ENCODE peak calls at places on chromosomes 3 and 15, in six cellular contexts. S is GM10248, G is cardiac muscle cell, D is left lung, M is fibroblast of lung, X is astrocyte of the spinal cord. U is an unnamed sample.

GRCh38 chr15:70166506-70167087 is 68.9 kb upstream of the TLE3 start:
- DNase-seq in M (no peak), D (no peak), S (no peak), G (no peak), X (no peak), U (no peak)

GRCh38 chr3:43866529-43867353 is 176.0 kb downstream of the ABHD5 start:
- DNase-seq in M (peak), S (no peak), G (no peak), X (peak), D (no peak), U (no peak)

GRCh38 chr15:85403745-85404144 is 23.3 kb downstream of the AKAP13 start:
- DNase-seq in X (peak), S (no peak), G (no peak), D (no peak), M (peak), U (no peak)

GRCh38 chr3:141858312-141858711 is 18.1 kb upstream of the ATP1B3 start:
- DNase-seq in X (no peak), S (no peak), M (no peak), G (no peak), D (no peak), U (no peak)

GRCh38 chr3:140377644-140378043 is 300.2 kb upstream of the TRIM42 start:
- DNase-seq in D (no peak), X (no peak), S (no peak), M (no peak), G (no peak), U (no peak)

GRCh38 chr3:151580592-151580991 is 119.7 kb upstream of the IGSF10 start:
- DNase-seq in S (no peak), D (no peak), M (peak), G (no peak), X (peak), U (no peak)

GRCh38 chr3:165946360-165946759 is 109.1 kb upstream of the BCHE start:
- DNase-seq in S (no peak), G (no peak), X (no peak), M (no peak), D (no peak), U (no peak)

GRCh38 chr3:111857474-111857873 is 1.6 kb upstream of the PHLDB2 start:
- DNase-seq in D (no peak), X (no peak), G (no peak), S (no peak), M (no peak), U (no peak)

GRCh38 chr3:133376805-133377204 is 23.1 kb upstream of the BFSP2 start:
- DNase-seq in M (peak), D (no peak), S (no peak), G (no peak), X (no peak), U (no peak)

GRCh38 chr3:190326361-190326760 is 4.1 kb upstream of the CLDN1 start:
- DNase-seq in G (no peak), S (no peak), D (no peak), X (no peak), M (no peak), U (no peak)

GRCh38 chr15:51874751-51875644 is 45.5 kb downstream of the TMOD3 start:
- DNase-seq in X (peak), D (no peak), M (peak), G (no peak), S (no peak), U (no peak)

GRCh38 chr15:97652700-97653167 is 307.8 kb upstream of the ARRDC4 start:
- DNase-seq in X (no peak), S (no peak), D (no peak), M (no peak), G (peak), U (no peak)

GRCh38 chr3:185422677-185423076 is 59.7 kb downstream of the MAP3K13 start:
- DNase-seq in G (no peak), D (no peak), S (no peak), M (no peak), X (no peak), U (no peak)

GRCh38 chr3:175433026-175433668 is 574.0 kb downstream of the NAALADL2 start:
- DNase-seq in D (no peak), M (peak), G (no peak), X (peak), S (no peak), U (no peak)

GRCh38 chr3:159762981-159763465 is 225.6 kb upstream of the IL12A start:
- DNase-seq in S (peak), G (peak), D (peak), X (peak), M (peak), U (peak)

GRCh38 chr3:50268703-50269451 is at the start of gene SEMA3B:
- DNase-seq in G (no peak), S (no peak), X (no peak), M (peak), D (peak), U (no peak)

GRCh38 chr3:172341482-172342059 is 106.7 kb downstream of the GHSR start:
- DNase-seq in S (peak), G (peak), D (no peak), M (peak), X (peak), U (no peak)

GRCh38 chr3:11610044-11610671 is 33.6 kb downstream of the VGLL4 start:
- DNase-seq in G (no peak), X (peak), S (no peak), D (no peak), M (peak), U (no peak)

GRCh38 chr3:171954644-171955365 is 84.6 kb upstream of the FNDC3B start:
- DNase-seq in S (no peak), M (peak), D (no peak), X (no peak), G (no peak), U (no peak)

GRCh38 chr3:60366491-60366890 is 884.8 kb downstream of the FHIT start:
- DNase-seq in M (no peak), D (no peak), S (no peak), G (no peak), X (peak), U (no peak)

GRCh38 chr3:171192176-171192854 is 165.8 kb upstream of the SLC2A2 start:
- DNase-seq in G (no peak), X (peak), D (no peak), M (peak), S (no peak), U (no peak)

GRCh38 chr15:58386081-58386480 is 45.7 kb upstream of the LIPC start:
- DNase-seq in X (no peak), S (no peak), G (no peak), D (no peak), M (no peak), U (no peak)

GRCh38 chr3:44511238-44511567 is 33.7 kb upstream of the ZNF445 start:
- DNase-seq in M (peak), S (no peak), G (peak), X (no peak), D (no peak), U (no peak)

GRCh38 chr3:22296641-22297040 is 545.6 kb upstream of the ZNF385D start:
- DNase-seq in G (no peak), X (peak), S (no peak), M (peak), D (no peak), U (no peak)

GRCh38 chr15:66292261-66293084 is 895 bp upstream of the DIS3L start:
- DNase-seq in M (no peak), X (no peak), D (no peak), G (no peak), S (no peak), U (no peak)

GRCh38 chr3:10142707-10143560 is 1.4 kb downstream of the VHL start:
- DNase-seq in G (no peak), X (no peak), S (peak), M (peak), D (no peak), U (no peak)

GRCh38 chr15:67189326-67190051 is 65.0 kb downstream of the AAGAB start:
- DNase-seq in S (peak), X (no peak), M (no peak), D (no peak), G (no peak), U (no peak)

GRCh38 chr3:183537295-183537730 is 18.2 kb downstream of the KLHL6 start:
- DNase-seq in M (no peak), D (peak), S (no peak), G (no peak), X (peak), U (peak)

GRCh38 chr3:23019596-23020300 is 183.4 kb upstream of the UBE2E2 start:
- DNase-seq in G (no peak), M (no peak), D (no peak), X (peak), S (no peak), U (no peak)

GRCh38 chr15:31367021-31367729 is 40.5 kb downstream of the KLF13 start:
- DNase-seq in M (no peak), D (no peak), X (no peak), G (no peak), S (no peak), U (no peak)

GRCh38 chr15:31367730-31368344 is 41.2 kb downstream of the KLF13 start:
- DNase-seq in X (no peak), D (no peak), M (no peak), S (no peak), G (no peak), U (no peak)

GRCh38 chr15:31365655-31366127 is 39.1 kb downstream of the KLF13 start:
- DNase-seq in X (peak), D (peak), S (peak), M (peak), G (peak), U (peak)

GRCh38 chr15:31365032-31365654 is 38.5 kb downstream of the KLF13 start:
- DNase-seq in D (no peak), M (no peak), G (no peak), S (no peak), X (no peak), U (no peak)

GRCh38 chr15:31366169-31366734 is 39.6 kb downstream of the KLF13 start:
- DNase-seq in D (no peak), G (no peak), X (no peak), S (no peak), M (peak), U (no peak)
- TF ChIP-seq CTCF in D (no peak), G (peak), X (no peak), S (no peak), M (peak), U (peak)

GRCh38 chr15:60301024-60301423 is 96.8 kb downstream of the ANXA2 start:
- DNase-seq in S (no peak), M (no peak), D (no peak), X (no peak), G (no peak), U (no peak)

GRCh38 chr15:60297047-60297446 is 100.7 kb downstream of the ANXA2 start:
- DNase-seq in G (no peak), X (no peak), S (no peak), D (no peak), M (no peak), U (no peak)

DNA sequence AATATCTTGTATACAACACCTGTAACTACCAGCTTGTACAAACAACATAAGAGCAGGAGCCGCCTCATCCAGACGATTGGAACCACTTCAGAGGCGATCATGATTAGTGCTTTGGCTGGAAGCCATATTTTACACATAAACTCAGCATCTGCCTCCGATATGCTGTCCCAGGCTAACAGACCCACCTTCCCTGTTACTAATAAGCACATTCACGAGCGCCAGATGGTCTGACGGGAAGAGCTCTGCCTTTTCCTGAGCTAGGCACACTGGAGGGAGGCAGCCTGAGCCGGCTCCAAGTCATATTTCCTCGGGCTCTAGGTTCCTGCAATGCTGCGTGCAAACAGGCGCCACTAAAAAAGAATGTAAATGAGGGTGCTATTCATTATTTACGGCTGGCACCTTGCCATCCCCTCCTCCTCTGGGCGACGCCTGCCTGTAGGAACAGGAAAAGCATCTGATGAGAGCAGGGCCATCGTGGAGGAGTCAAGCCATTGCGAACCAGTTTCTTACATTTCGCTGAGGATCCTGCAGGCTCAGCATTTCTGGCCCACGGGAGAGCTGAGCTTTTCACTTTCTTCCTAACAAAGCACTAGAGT is 98.2 kb downstream of the ANXA2 start:
- DNase-seq in X (peak), D (no peak), M (peak), S (no peak), G (no peak), U (no peak)
- TF ChIP-seq CTCF in X (peak), D (no peak), M (peak), S (no peak), G (peak), U (no peak)

GRCh38 chr3:71707600-71707999 is 17.6 kb downstream of the EIF4E3 start:
- DNase-seq in S (no peak), G (no peak), M (no peak), X (peak), D (no peak), U (no peak)

GRCh38 chr3:71704915-71705314 is 20.3 kb downstream of the EIF4E3 start:
- DNase-seq in S (no peak), G (peak), D (no peak), X (no peak), M (no peak), U (no peak)

GRCh38 chr3:71709908-71710511 is 15.2 kb downstream of the EIF4E3 start:
- DNase-seq in X (no peak), G (no peak), M (no peak), D (no peak), S (no peak), U (no peak)

GRCh38 chr3:71710906-71711494 is 14.2 kb downstream of the EIF4E3 start:
- DNase-seq in X (peak), M (peak), S (peak), D (no peak), G (peak), U (no peak)

GRCh38 chr3:71708478-71709098 is 16.6 kb downstream of the EIF4E3 start:
- DNase-seq in D (no peak), M (no peak), X (no peak), S (no peak), G (no peak), U (no peak)
- TF ChIP-seq CTCF in D (no peak), M (no peak), X (no peak), S (no peak), G (no peak), U (no peak)

GRCh38 chr3:13559751-13560540 is 11.0 kb downstream of the FBLN2 start:
- DNase-seq in X (no peak), M (no peak), G (no peak), S (no peak), D (peak), U (no peak)
- TF ChIP-seq CTCF in X (no peak), M (no peak), G (no peak), S (no peak), D (no peak), U (no peak)

GRCh38 chr3:100588251-100588650 is 21.1 kb upstream of the ADGRG7 start:
- DNase-seq in G (no peak), D (no peak), X (no peak), M (no peak), S (no peak), U (no peak)

GRCh38 chr3:100590114-100590839 is 19.1 kb upstream of the ADGRG7 start:
- DNase-seq in M (peak), D (no peak), X (peak), S (peak), G (peak), U (no peak)

GRCh38 chr3:100591411-100591810 is 18.0 kb upstream of the ADGRG7 start:
- DNase-seq in S (no peak), D (no peak), X (no peak), G (no peak), M (no peak), U (no peak)

GRCh38 chr3:100586832-100587231 is 22.6 kb upstream of the ADGRG7 start:
- DNase-seq in G (no peak), S (no peak), M (no peak), D (no peak), X (no peak), U (no peak)

DNA sequence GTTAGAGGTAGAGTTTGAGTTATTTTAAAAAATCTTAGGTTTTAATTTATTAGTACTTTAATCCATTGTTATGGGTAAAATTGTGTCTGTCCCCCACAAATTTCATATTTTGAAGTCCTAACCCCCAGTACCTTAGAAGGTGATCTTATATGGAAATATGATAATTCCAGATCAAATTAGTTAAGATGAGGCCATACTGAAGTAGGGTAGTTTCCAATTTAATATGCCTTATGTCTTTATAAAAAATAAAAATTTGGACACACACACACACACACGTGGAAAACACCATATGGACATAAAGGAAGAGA is 18.6 kb upstream of the ADGRG7 start:
- DNase-seq in G (no peak), X (no peak), D (no peak), S (no peak), M (no peak), U (no peak)
- TF ChIP-seq CTCF in G (no peak), X (no peak), D (no peak), S (no peak), M (no peak), U (peak)

GRCh38 chr15:92383528-92384326 is 10.0 kb upstream of the ST8SIA2 start:
- DNase-seq in M (no peak), D (no peak), X (no peak), G (peak), S (peak), U (no peak)
- TF ChIP-seq CTCF in M (peak), D (peak), X (peak), G (peak), S (peak), U (peak)

DNA sequence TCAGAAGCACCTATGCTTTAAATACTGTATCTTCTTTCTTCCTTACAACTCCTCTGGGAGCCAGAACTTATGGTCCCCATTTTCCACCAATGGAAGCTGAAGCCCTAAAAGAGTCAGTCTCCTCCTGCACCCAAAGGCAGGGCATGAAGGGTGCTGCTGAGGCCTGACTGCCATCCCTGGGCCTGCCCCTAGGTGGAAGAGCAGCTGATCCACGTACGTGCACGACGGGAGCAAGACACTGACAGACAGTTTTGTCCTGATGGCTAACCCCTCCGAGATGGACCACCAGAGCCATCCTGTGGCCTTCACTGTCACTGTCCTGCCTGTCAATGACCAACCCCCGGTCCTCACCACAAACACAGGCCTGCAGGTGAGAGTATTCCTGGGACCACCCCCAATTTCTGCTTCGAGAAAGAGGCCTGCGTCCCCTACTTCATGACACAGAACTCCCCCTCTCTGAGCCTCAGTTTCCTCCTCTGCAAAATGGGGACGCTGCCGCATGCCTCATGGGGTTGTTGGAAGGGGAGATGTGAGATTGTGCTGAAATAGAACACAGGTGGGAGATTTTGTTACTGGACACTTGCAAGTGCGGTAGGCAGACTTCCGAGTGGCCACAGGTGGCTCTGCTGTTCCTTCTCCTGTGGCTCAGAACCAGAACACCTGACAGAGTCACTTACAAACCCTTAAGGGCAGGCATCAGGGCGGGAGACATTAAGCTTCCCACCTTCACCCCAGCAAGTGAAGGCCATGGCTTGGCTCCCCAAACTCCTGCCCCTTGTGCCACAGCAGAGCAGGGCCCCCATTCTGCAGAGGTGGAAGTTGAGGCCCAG is 175.4 kb downstream of the TBC1D2B start:
- DNase-seq in X (no peak), G (peak), D (no peak), S (no peak), M (no peak), U (no peak)
- TF ChIP-seq CTCF in X (peak), G (peak), D (no peak), S (no peak), M (peak), U (no peak)

GRCh38 chr15:26129852-26130251 is 266.7 kb upstream of the ATP10A start:
- DNase-seq in S (no peak), G (no peak), M (no peak), D (no peak), X (no peak), U (no peak)

GRCh38 chr15:26134152-26134551 is 271.0 kb upstream of the ATP10A start:
- DNase-seq in X (no peak), M (no peak), D (no peak), S (no peak), G (no peak), U (no peak)

GRCh38 chr15:26134812-26135211 is 271.7 kb upstream of the ATP10A start:
- DNase-seq in M (no peak), X (no peak), S (no peak), G (no peak), D (no peak), U (no peak)

GRCh38 chr15:26128611-26129140 is 265.5 kb upstream of the ATP10A start:
- DNase-seq in D (no peak), X (no peak), M (no peak), S (no peak), G (no peak), U (no peak)

GRCh38 chr15:26132786-26133185 is 269.7 kb upstream of the ATP10A start:
- DNase-seq in X (no peak), M (no peak), D (no peak), G (no peak), S (no peak), U (no peak)
- TF ChIP-seq CTCF in X (no peak), M (no peak), D (no peak), G (no peak), S (no peak), U (no peak)

GRCh38 chr3:113532698-113533533 is 561 bp downstream of the SIDT1 start:
- DNase-seq in M (no peak), X (peak), G (peak), D (peak), S (peak), U (no peak)
- TF ChIP-seq CTCF in M (no peak), X (no peak), G (peak), D (no peak), S (peak), U (no peak)

U was measured in CD14-positive monocyte.